ENCODE peak calls at places on chromosomes 13 and 19, in four cellular contexts. J, N, Q and D are unnamed samples.

GRCh38 chr13:44810067-44810840 is 179.0 kb downstream of the NUFIP1 start:
- DNase-seq in J (no peak), N (no peak), Q (peak), D (no peak)

GRCh38 chr13:100363351-100363750 is 225.2 kb downstream of the GGACT start:
- DNase-seq in J (peak), N (no peak), Q (no peak), D (peak)

GRCh38 chr13:77449265-77449664 is 86.2 kb upstream of the SCEL start:
- DNase-seq in J (no peak), N (no peak), Q (no peak), D (no peak)

GRCh38 chr19:7595466-7596133 is at the start of gene CAMSAP3:
- DNase-seq in J (no peak), N (peak), Q (peak), D (no peak)

GRCh38 chr13:112486386-112487126 is 101.4 kb downstream of the TUBGCP3 start:
- DNase-seq in J (peak), N (no peak), Q (no peak), D (no peak)

GRCh38 chr19:28710278-28710677 is 502.7 kb downstream of the UQCRFS1 start:
- DNase-seq in J (peak), N (no peak), Q (no peak), D (no peak)

GRCh38 chr19:4896372-4896771 is 6.3 kb downstream of the ARRDC5 start:
- DNase-seq in J (peak), N (no peak), Q (no peak), D (peak)

GRCh38 chr13:60591348-60591747 is 194.3 kb downstream of the TDRD3 start:
- DNase-seq in J (peak), N (no peak), Q (no peak), D (peak)

GRCh38 chr13:61187471-61187870 is 228.2 kb downstream of the PCDH20 start:
- DNase-seq in J (no peak), N (no peak), Q (no peak), D (no peak)

GRCh38 chr13:38763446-38764381 is 76.8 kb downstream of the FREM2 start:
- DNase-seq in J (peak), N (no peak), Q (no peak), D (peak)

GRCh38 chr13:21670883-21671792 is at the start of gene FGF9:
- DNase-seq in J (peak), N (peak), Q (peak), D (peak)
- TF ChIP-seq POLR2A in J (no peak), N (peak), Q (peak), D (no peak)

DNA sequence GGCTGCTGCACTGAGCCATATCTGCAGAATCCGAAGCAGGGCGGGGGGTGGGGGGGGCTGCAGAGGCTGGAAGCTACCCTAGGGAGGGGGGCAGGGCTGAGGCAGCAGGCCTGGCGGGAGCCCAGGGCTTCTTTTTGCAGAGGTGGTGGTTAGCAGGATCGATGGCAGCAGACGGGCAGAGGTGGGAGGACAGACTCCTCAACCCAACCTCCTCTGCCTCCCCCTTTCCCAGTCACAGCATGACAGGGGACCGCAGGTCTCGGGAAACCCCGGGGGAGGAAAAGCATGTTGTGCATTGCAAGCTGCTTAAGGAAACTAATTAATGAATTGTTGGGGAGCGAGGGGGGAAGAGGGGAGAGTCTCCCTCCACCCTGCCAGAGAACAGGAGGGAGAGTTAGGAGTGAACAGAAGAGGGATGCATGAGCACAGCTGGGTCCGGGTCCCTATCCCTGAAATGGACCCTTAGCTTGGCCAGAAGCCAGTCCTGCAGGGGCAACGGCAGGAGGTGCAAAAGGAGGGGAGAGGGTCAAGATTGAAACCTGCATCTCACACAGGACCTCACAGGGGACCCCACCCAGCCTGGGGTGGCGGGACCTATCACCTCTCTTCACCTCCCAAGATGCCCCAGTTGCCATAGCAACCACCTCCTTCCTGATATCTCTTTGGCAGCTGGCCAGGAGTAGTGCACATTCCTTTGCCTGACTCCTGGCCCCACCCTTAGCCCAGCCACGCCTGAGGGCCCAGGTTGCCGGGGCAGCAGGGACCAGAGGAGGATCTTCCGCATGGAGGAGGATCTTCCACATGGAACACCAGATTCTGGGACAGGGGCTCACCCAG is 1.8 kb downstream of the FXYD7 start:
- DNase-seq in J (no peak), N (no peak), Q (peak), D (peak)
- TF ChIP-seq POLR2A in J (no peak), N (no peak), Q (no peak), D (no peak)

DNA sequence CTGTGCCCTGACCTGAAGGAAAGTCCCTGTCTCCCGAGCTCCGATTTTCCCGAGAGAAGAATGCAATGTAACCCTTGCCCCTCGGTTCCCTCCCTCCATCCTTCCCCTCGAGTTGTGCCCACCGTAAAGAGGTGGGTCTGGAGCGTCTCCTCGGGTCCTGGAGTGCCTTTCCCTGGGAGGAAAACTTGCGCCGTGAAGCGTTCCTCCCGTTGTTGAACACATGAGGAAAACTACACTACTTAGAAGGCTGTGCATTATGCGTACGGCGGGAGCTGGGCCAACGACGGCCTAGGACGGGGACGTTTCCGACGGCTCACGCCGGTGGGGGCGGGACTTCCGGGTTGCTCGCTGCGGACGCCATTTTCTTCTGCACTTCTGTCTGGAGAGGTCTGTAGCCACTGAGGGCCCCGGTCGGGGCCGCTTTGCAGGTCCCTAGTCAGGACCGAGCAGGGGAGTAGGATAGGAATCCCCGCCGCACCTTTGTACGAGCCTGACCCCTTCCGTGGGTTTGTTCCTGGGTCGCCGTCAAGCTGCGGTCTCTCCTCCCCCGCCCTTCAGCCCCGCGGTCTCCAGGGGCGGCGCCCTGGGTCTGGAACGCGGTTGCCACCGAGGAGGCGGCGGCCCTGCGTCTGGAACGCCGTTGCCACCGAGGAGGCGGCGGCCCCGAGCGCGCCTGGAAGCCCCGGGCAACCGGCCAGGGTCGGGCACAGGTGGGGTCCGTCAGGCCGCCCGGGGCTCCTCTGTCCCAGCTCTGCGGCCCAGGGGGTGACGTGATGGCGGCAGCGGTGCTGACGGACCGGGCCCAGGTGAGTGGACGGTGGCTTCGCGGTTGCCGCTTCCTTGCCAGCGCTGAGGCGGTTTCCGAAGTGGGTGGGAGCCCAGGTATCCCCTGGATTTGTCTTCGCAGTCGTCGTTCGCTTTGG is at the start of gene ZNF264:
- DNase-seq in J (peak), N (peak), Q (peak), D (peak)
- TF ChIP-seq POLR2A in J (peak), N (no peak), Q (peak), D (peak)

DNA sequence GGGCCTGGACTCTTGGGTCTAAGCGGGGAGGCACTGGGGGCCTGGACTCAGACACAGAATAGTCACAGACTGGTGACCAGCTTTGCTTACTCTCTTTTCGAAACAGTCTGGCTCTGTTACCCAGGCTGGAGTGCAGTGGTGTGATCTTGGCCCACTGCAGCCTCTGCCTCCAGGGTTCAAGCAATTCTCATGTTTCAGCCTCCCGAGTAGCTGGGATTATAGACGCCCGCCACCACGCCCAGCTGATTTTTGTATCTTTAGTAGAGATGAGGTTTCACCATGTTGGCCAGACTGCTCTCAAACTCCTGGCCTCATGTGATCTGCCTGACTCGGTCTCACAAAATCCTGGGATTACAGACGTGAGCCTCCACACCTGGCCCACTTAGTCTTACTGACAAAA is 11.1 kb downstream of the MED25 start:
- DNase-seq in J (no peak), N (no peak), Q (no peak), D (no peak)
- TF ChIP-seq POLR2A in J (no peak), N (no peak), Q (no peak), D (no peak)

DNA sequence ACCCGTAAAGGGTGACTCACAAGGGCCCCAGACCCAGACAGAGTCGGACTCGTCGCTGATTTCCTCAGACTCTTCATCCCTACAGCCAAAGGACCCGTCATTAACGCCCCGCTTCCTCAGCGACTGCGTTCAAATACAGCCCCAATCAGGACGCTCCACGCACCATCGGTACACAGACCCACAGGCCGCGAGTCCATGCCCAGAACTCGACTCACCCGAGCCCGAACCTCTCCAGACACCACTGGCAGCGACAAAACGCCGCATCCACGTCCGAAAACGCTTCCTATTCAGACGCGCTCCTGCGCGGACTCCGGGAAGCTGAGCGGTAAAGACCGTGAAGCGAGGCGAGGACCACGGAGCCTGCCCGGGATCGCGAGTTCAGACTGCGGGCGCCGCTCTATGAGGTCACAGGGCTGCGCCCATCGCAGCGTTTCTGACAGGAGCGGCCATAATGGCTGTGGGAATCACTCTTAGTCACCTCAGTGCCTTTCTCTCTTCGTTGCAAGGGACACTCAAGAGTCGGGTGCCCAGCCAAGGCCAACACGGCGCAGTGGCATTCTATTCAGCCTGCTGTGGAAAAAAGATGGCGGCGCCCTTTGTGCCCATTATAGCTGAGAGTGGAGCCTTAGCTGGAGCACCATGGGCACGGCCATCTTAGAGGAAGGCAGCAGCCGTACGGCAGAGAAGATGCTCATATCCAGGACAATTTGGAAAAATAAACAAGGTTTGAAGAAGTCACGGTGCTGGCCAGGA is at the start of gene ZNF614:
- DNase-seq in J (peak), N (peak), Q (peak), D (peak)
- TF ChIP-seq POLR2A in J (peak), N (peak), Q (peak), D (peak)

DNA sequence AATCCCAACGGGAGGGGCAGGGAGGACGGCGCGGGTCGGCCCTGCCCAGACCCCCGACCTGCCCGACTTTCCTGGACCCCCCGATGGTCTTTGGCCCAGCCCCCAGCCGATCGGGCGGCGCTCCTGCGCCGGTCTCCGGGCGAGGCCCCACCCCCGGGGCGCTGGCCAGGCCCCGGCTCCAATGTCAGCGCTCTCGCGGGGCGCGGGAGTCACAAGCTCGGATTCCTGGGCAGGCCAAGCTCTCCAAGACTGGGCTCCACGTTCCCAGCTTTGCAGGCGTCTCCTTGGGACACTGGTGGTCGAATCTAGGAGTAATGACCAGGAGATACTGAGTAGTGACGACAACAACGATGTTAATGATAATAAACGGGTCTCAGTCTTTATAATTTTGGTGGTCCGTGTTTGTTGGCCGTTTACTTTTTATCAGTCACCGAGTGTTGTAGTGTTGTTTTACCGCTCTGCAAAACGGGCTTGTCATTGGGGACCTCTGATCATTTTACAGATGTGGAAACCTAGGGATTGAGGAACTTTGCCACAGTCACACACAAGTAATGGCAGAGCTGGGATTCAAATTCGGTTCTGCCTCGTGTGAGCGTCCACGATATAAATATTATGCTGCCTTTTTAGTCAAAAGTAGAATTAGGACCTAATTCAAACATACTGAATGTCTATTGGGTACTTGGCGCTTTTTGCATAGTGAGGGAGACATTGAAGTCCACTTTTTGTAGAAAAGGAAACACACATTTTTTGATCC is 607 bp downstream of the RAD23A start:
- DNase-seq in J (peak), N (peak), Q (peak), D (no peak)
- TF ChIP-seq POLR2A in J (peak), N (no peak), Q (no peak), D (peak)